ENCODE peak calls at places on chromosome 9, in six cellular contexts. O is mammary epithelial cell, K is mucosa of descending colon, D is IMR-90, X is cardiac muscle cell, G is tibial artery. W is an unnamed sample.

GRCh38 chr9:107118873-107119272 is 164.2 kb upstream of the RAD23B start:
- DNase-seq in O (no peak), K (no peak), D (no peak), X (no peak), G (no peak), W (no peak)

GRCh38 chr9:7161469-7161868 is 403.7 kb downstream of the KDM4C start:
- DNase-seq in O (no peak), K (no peak), D (no peak), X (no peak), G (no peak), W (no peak)

GRCh38 chr9:89482950-89483349 is 15.0 kb downstream of the SEMA4D start:
- DNase-seq in O (no peak), K (no peak), D (no peak), X (no peak), G (no peak), W (no peak)

GRCh38 chr9:12916037-12916436 is 141.2 kb downstream of the LURAP1L start:
- DNase-seq in O (peak; percentile 37), K (no peak), D (peak; percentile 19), X (peak; percentile 78), G (no peak), W (no peak)

GRCh38 chr9:105994970-105995369 is 300.6 kb downstream of the TMEM38B start:
- DNase-seq in O (peak; percentile 66), K (no peak), D (no peak), X (no peak), G (no peak), W (peak; percentile 75)

GRCh38 chr9:91207889-91208651 is 153.6 kb downstream of the AUH start:
- DNase-seq in O (peak; percentile 72), K (no peak), D (peak; percentile 71), X (peak; percentile 84), G (no peak), W (peak; percentile 37)

GRCh38 chr9:114035221-114035844 is 42.8 kb downstream of the AMBP start:
- DNase-seq in O (no peak), K (no peak), D (no peak), X (no peak), G (peak; percentile 62), W (no peak)

GRCh38 chr9:116238225-116238624 is 84.6 kb downstream of the PAPPA start:
- DNase-seq in O (peak; percentile 68), K (no peak), D (peak; percentile 93), X (peak; percentile 85), G (no peak), W (peak; percentile 77)

GRCh38 chr9:115671911-115672310 is 481.7 kb upstream of the PAPPA start:
- DNase-seq in O (no peak), K (no peak), D (no peak), X (no peak), G (no peak), W (no peak)

GRCh38 chr9:131727795-131728545 is 11.9 kb downstream of the RAPGEF1 start:
- DNase-seq in O (peak; percentile 67), K (no peak), D (no peak), X (no peak), G (no peak), W (peak; percentile 87)

GRCh38 chr9:113416149-113416726 is 5.7 kb downstream of the C9orf43 start:
- DNase-seq in O (no peak), K (no peak), D (no peak), X (no peak), G (no peak), W (no peak)

GRCh38 chr9:35488566-35489312 is 1.2 kb upstream of the RUSC2 start:
- DNase-seq in O (no peak), K (no peak), D (no peak), X (no peak), G (no peak), W (no peak)

GRCh38 chr9:108889649-108890067 is 27.6 kb downstream of the ACTL7A start:
- DNase-seq in O (peak; percentile 32), K (no peak), D (peak; percentile 67), X (peak; percentile 56), G (no peak), W (peak; percentile 48)

GRCh38 chr9:84230355-84231136 is 110.0 kb downstream of the SLC28A3 start:
- DNase-seq in O (no peak), K (no peak), D (peak; percentile 10), X (peak; percentile 81), G (no peak), W (no peak)

GRCh38 chr9:109256381-109256780 is 64.5 kb downstream of the EPB41L4B start:
- DNase-seq in O (peak; percentile 55), K (no peak), D (peak; percentile 41), X (no peak), G (no peak), W (no peak)

GRCh38 chr9:108474356-108474755 is 381.4 kb downstream of the ACTL7B start:
- DNase-seq in O (no peak), K (no peak), D (no peak), X (peak; percentile 34), G (no peak), W (peak; percentile 45)

GRCh38 chr9:93897075-93897970 is 57.8 kb downstream of the BARX1 start:
- DNase-seq in O (no peak), K (no peak), D (no peak), X (no peak), G (peak; percentile 48), W (no peak)

GRCh38 chr9:97301974-97302373 is 5.5 kb upstream of the CCDC180 start:
- DNase-seq in O (no peak), K (no peak), D (no peak), X (no peak), G (no peak), W (no peak)

DNA sequence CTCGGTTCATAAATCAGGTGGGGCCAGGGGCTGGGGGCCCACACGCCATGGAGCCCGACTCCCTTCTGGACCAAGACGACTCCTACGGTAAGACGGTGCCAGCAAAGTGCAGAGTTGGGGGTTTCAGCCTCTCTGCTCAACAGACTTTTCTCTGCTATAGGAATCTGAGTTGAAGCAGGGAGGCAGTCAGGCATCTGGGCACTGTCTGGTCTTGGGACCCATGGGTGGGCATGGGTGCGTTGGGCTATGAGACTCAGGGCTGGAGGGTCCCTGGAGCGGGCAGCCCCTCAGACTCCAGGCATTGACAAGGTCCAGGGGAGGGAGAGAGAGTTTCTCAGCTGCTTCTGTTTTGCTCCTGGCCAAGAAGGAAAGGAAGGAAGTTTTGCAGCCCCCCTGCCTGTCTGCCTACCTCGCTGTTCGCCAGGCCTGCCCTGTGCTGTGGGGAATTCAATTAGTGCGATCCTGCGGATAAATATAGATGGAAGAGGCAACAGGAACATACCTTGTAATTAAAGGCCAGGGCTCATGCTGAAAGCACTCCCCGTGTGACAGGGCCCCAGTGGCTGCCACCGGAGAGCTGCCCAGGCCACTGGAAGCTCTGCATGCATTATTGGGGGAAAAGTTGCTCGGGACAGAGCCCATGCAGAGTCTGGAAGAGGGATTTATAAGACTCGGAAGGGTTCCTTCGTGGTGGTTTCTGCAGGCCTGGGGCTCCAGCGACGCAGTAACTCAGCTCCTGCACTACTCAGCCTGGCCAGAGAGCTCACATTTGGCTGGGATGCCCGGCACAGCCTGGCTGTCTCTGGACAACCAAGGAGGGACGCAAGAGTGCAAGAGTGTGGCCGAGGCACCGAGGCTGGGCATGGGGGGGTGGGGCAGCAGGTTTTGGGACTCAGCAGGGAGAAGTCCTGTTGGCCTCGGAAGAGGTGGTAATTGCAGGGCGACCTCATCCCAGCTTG is 67.8 kb upstream of the GGTA1 start:
- DNase-seq in O (no peak), K (no peak), D (peak; percentile 28), X (peak; percentile 17), G (peak; percentile 81), W (no peak)
- H3K4me3 ChIP-seq in O (no peak overlapping the region), K (no peak overlapping the region), D (peak overlapping the region; percentile 22), X (no peak overlapping the region), G (peak overlapping the region; percentile 43), W (no peak overlapping the region)

GRCh38 chr9:128020692-128021091 is 39.9 kb upstream of the EEIG1 start:
- DNase-seq in O (no peak), K (no peak), D (no peak), X (no peak), G (no peak), W (no peak)
- TF ChIP-seq CTCF in O (peak; percentile 24), K (no peak), D (peak; percentile 10), X (peak; percentile 13), G (no peak), W (peak; percentile 19)

DNA sequence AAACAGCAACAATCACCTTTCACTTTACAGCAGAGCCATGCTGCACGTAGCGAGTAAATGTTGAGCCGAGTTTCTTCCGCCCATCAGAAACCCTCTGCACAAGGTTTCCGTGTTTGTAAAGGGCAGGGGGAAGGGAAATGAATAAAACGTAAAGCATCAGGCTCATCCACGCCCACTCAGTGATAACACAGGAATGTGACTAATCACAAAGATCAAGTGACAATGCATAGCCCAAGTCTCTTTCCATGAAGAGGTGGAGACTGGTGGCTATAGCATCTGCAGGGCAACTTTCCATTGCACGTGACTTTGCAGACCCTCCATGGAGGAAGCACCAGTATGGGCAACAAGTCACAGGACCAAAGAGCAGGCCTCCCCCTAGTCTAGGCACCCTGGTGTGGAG is 56.6 kb downstream of the CAMSAP1 start:
- DNase-seq in O (no peak), K (no peak), D (peak; percentile 48), X (peak; percentile 10), G (no peak), W (peak; percentile 32)
- H3K36me3 ChIP-seq in O (no peaks in the 10 kb centered on the region), K (no peaks in the 10 kb centered on the region), D (peaks cover 21% of the 10 kb centered on the region), X (no peaks in the 10 kb centered on the region), G (peaks cover 25% of the 10 kb centered on the region), W (peaks cover 9% of the 10 kb centered on the region)

DNA sequence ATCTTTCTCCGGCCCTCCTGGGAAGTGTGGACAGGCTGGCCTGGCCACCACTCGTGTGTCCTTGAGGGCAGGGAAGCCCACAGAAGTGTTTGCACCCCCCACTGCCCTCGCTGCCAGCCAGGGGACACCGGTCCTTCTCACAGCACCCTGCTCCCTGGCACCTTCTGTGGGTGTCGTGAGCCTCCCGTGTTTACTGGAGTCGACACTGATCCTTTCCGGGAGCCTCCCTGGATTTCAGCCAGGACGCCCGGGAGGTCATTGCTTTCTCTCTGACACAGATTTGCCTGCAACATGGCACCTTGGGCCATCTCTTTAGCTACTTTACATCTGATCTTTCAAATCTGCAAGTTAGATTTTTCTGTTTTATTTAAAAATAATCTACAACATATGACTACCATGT is 120.4 kb upstream of the CACNA1B start:
- DNase-seq in O (peak; percentile 4), K (no peak), D (no peak), X (no peak), G (no peak), W (no peak)
- H3K4me3 ChIP-seq in O (no peak overlapping the region), K (no peak overlapping the region), D (no peak overlapping the region), X (no peak overlapping the region), G (no peak overlapping the region), W (no peak overlapping the region)

DNA sequence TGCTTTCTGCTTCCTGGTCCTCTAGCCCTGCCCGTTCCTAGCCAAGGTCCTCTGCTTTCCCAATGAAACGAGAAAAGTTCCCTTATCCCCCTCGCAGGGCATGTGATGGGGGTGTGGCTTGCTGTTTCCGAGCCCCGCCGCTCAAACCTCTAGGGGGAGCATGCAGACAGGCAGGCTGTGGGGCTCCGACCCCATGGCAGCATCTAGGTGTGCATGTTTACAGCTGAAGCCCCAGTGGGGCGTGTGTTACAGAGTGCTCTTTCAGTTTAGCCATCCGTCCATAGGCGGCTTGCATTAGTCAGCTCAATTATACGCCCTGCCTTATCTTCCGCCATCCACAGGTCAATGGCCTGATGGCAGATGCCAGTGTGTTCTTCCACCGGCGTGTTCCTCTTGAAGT is 48.3 kb upstream of the SPATA31E1 start:
- DNase-seq in O (no peak), K (peak; percentile 37), D (no peak), X (peak; percentile 7), G (no peak), W (no peak)
- TF ChIP-seq CTCF in O (no peak), K (no peak), D (no peak), X (peak; percentile 20), G (no peak), W (no peak)

W was measured in bronchial epithelial cell.